ENCODE peak calls at places on chromosome 7, in ten cellular contexts. S is GM10248, V is endothelial cell of umbilical vein, L is A549, R is WTC11, G is esophagus squamous epithelium, F is transverse colon, T is HepG2, J is astrocyte of the spinal cord, P is HFF-Myc. W is an unnamed sample.

GRCh38 chr7:111083423-111083822 is 7.5 kb upstream of the LRRN3 start:
- DNase-seq in T (no peak), V (peak; percentile 68), P (peak; percentile 70), R (no peak), L (no peak), G (no peak), J (peak; percentile 61), F (no peak), S (peak; percentile 67), W (peak; percentile 73)

GRCh38 chr7:156518466-156518865 is 122.1 kb upstream of the RNF32 start:
- DNase-seq in T (no peak), S (no peak), R (no peak), P (no peak), G (no peak), V (no peak), L (no peak), F (no peak), J (no peak), W (no peak)

GRCh38 chr7:19146699-19147098 is 1.5 kb upstream of the FERD3L start:
- DNase-seq in T (no peak), S (peak; percentile 17), P (peak; percentile 5), V (peak; percentile 12), F (no peak), L (no peak), J (peak; percentile 53), R (no peak), G (no peak), W (no peak)

GRCh38 chr7:128827248-128827958 is 2.8 kb upstream of the FLNC start:
- DNase-seq in V (peak; percentile 14), S (no peak), J (peak; percentile 83), T (no peak), P (no peak), G (no peak), F (no peak), R (no peak), L (no peak), W (no peak)

GRCh38 chr7:69654849-69655707 is 56.8 kb downstream of the AUTS2 start:
- DNase-seq in T (no peak), P (no peak), R (no peak), S (no peak), L (no peak), F (no peak), J (no peak), G (no peak), V (no peak), W (no peak)

GRCh38 chr7:68063171-68063570 is 1066.5 kb downstream of the TYW1 start:
- DNase-seq in P (no peak), S (no peak), V (no peak), T (no peak), J (no peak), F (no peak), L (peak; percentile 16), R (peak; percentile 49), G (no peak), W (no peak)

GRCh38 chr7:116786791-116787443 is 75.5 kb upstream of the CAPZA2 start:
- DNase-seq in V (peak; percentile 76), F (no peak), P (no peak), S (peak; percentile 75), T (peak; percentile 47), L (peak; percentile 59), R (no peak), G (no peak), J (peak; percentile 55), W (peak; percentile 48)

GRCh38 chr7:36970551-36971514 is 246.5 kb upstream of the AOAH start:
- DNase-seq in G (no peak), T (peak; percentile 16), F (no peak), L (no peak), S (no peak), V (no peak), J (no peak), R (no peak), P (no peak), W (no peak)

GRCh38 chr7:30019387-30019786 is 7.1 kb downstream of the FKBP14 start:
- DNase-seq in R (no peak), J (no peak), V (no peak), G (no peak), F (no peak), P (no peak), L (no peak), S (no peak), T (no peak), W (no peak)

GRCh38 chr7:28005848-28006233 is 174.8 kb downstream of the JAZF1 start:
- DNase-seq in S (no peak), G (no peak), L (no peak), J (no peak), T (no peak), P (no peak), V (no peak), R (no peak), F (no peak), W (no peak)

GRCh38 chr7:151018421-151019129 is 5.7 kb downstream of the ATG9B start:
- DNase-seq in G (no peak), J (peak; percentile 22), V (peak; percentile 56), T (no peak), L (no peak), P (no peak), S (no peak), R (peak; percentile 56), F (no peak), W (peak; percentile 68)

GRCh38 chr7:151020231-151020630 is 4.1 kb downstream of the ATG9B start:
- DNase-seq in V (no peak), S (no peak), P (no peak), L (no peak), G (no peak), R (no peak), F (no peak), J (no peak), T (no peak), W (no peak)

GRCh38 chr7:151017370-151017952 is 6.8 kb downstream of the ATG9B start:
- DNase-seq in R (no peak), S (no peak), T (no peak), G (no peak), P (no peak), J (no peak), L (no peak), F (no peak), V (no peak), W (peak; percentile 37)

GRCh38 chr7:151017953-151018420 is 6.3 kb downstream of the ATG9B start:
- DNase-seq in T (no peak), V (peak; percentile 58), P (no peak), F (peak; percentile 77), L (peak; percentile 55), R (peak; percentile 95), S (peak; percentile 83), G (no peak), J (peak; percentile 30), W (peak; percentile 89)

GRCh38 chr7:151019130-151019447 is 5.2 kb downstream of the ATG9B start:
- DNase-seq in R (no peak), V (no peak), F (no peak), G (no peak), P (no peak), T (no peak), S (no peak), J (no peak), L (no peak), W (no peak)
- TF ChIP-seq CTCF in R (no peak), V (no peak), F (no peak), G (no peak), P (no peak), T (no peak), S (no peak), J (no peak), L (no peak), W (no peak)

GRCh38 chr7:79502151-79502550 is 48.7 kb upstream of the MAGI2 start:
- DNase-seq in S (no peak), J (no peak), F (no peak), R (no peak), T (no peak), L (no peak), P (no peak), G (no peak), V (peak; percentile 16), W (no peak)
- TF ChIP-seq CTCF in S (no peak), J (no peak), F (no peak), R (no peak), T (no peak), L (no peak), P (peak; percentile 13), G (no peak), V (peak; percentile 39), W (no peak)

GRCh38 chr7:51824050-51824449 is 507.4 kb upstream of the COBL start:
- DNase-seq in G (no peak), P (no peak), V (no peak), S (no peak), R (no peak), F (no peak), T (no peak), J (no peak), L (no peak), W (no peak)
- TF ChIP-seq CTCF in G (no peak), P (no peak), V (no peak), S (no peak), R (no peak), F (no peak), T (no peak), J (no peak), L (no peak), W (no peak)

GRCh38 chr7:141251957-141252356 is 178.1 kb downstream of the TMEM178B start:
- DNase-seq in P (no peak), T (no peak), L (no peak), S (no peak), F (no peak), R (no peak), G (no peak), V (no peak), J (no peak), W (no peak)
- TF ChIP-seq CTCF in P (no peak), T (peak; percentile 29), L (no peak), S (no peak), F (no peak), R (no peak), G (no peak), V (no peak), J (peak; percentile 17), W (no peak)

DNA sequence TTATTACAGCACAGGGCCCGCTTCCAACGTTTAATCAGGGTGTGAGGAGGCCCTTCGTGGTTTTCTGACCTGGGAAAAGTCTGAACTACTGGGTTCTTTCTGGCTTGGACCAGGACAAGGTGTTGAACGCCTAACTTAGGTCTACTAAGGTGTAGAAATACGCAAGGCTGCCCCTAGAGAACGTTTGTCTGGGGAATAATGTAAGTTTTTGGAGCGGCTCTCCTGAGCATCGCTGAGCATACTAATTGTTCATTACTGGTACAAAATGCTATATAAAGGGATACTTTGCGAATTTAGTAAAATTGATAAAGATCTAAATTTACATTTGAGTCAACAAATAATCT is 32.4 kb upstream of the TOMM7 start:
- DNase-seq in L (no peak), P (no peak), F (no peak), V (no peak), S (peak; percentile 30), T (no peak), J (no peak), G (no peak), R (no peak), W (no peak)
- TF ChIP-seq CTCF in L (no peak), P (no peak), F (no peak), V (no peak), S (no peak), T (no peak), J (no peak), G (no peak), R (no peak), W (no peak)